ENCODE peak calls at places on chromosomes 7 and 10, in six cellular contexts. N is C1 segment of cervical spinal cord; C is A172; T is kidney; W is stimulated activated CD4-positive, alpha-beta T cell treated with anti-CD3 and anti-CD28 coated beads, Interleukin-1b, Interleukin-23, amount 100 ng/mL, for 1 hour; S is fibroblast of gingiva. D is an unnamed sample.

GRCh38 chr7:22572937-22573336 is 72.9 kb upstream of the STEAP1B start:
- DNase-seq in T (no peak), S (peak), C (peak), N (no peak), W (no peak), D (no peak)

GRCh38 chr10:6236349-6237188 is 33.8 kb downstream of the PFKFB3 start:
- DNase-seq in T (peak), N (peak), W (no peak), C (no peak), S (no peak), D (no peak)

GRCh38 chr10:132506711-132507466 is 30.7 kb upstream of the INPP5A start:
- DNase-seq in W (no peak), C (no peak), T (peak), N (no peak), S (peak), D (no peak)

GRCh38 chr10:93199221-93199681 is 125.6 kb downstream of the CYP26A1 start:
- DNase-seq in T (peak), S (peak), C (peak), W (no peak), N (peak), D (no peak)

GRCh38 chr10:12264204-12264908 is 68.4 kb downstream of the CDC123 start:
- DNase-seq in T (peak), W (peak), S (peak), N (peak), C (peak), D (peak)

GRCh38 chr10:46528171-46528671 is 28.2 kb downstream of the GPRIN2 start:
- DNase-seq in S (no peak), W (no peak), N (no peak), C (no peak), T (peak), D (no peak)

GRCh38 chr10:62384447-62385081 is 10.4 kb downstream of the ZNF365 start:
- DNase-seq in T (no peak), C (peak), N (no peak), S (no peak), W (no peak), D (no peak)

GRCh38 chr7:82284936-82285519 is 158.5 kb downstream of the CACNA2D1 start:
- DNase-seq in W (no peak), S (no peak), T (no peak), N (no peak), C (no peak), D (no peak)

GRCh38 chr7:67937717-67938191 is 941.1 kb downstream of the TYW1 start:
- DNase-seq in W (no peak), T (no peak), C (peak), S (peak), N (no peak), D (no peak)

GRCh38 chr7:108322899-108323298 is 133.3 kb downstream of the NRCAM start:
- DNase-seq in T (no peak), S (no peak), N (no peak), W (no peak), C (no peak), D (no peak)

GRCh38 chr7:56091591-56091990 is 1.2 kb downstream of the PHKG1 start:
- DNase-seq in W (no peak), T (no peak), C (no peak), S (peak), N (peak), D (no peak)

GRCh38 chr7:28754027-28754426 is 204.1 kb downstream of the TRIL start:
- DNase-seq in N (peak), C (peak), S (no peak), T (no peak), W (no peak), D (peak)

GRCh38 chr7:46321556-46322205 is 400.6 kb upstream of the IGFBP3 start:
- DNase-seq in S (no peak), T (no peak), C (peak), N (no peak), W (no peak), D (no peak)

GRCh38 chr7:1357601-1358271 is 101.5 kb downstream of the MICALL2 start:
- DNase-seq in S (no peak), W (no peak), C (no peak), T (peak), N (no peak), D (no peak)

GRCh38 chr10:109592391-109592790 is 330.9 kb downstream of the XPNPEP1 start:
- DNase-seq in W (no peak), N (no peak), C (no peak), T (no peak), S (no peak), D (no peak)

GRCh38 chr7:130913721-130914588 is 179.9 kb upstream of the KLF14 start:
- DNase-seq in S (no peak), N (no peak), W (no peak), C (no peak), T (no peak), D (no peak)

D was measured in GM20000.